ENCODE peak calls at places on chromosomes 3 and 15, in six cellular contexts. One of them, this sample, is unnamed.

GRCh38 chr3:51384145-51384729 is 854 bp upstream of the MANF start:
- DNase-seq in GM12878: no peak
- DNase-seq in HepG2: no peak
- DNase-seq in H1: peak; percentile 62
- DNase-seq in GM12892: peak; percentile 47
- DNase-seq in K562: no peak
- DNase-seq in this sample: no peak

GRCh38 chr3:50264964-50265485 is 3.9 kb upstream of the SEMA3B start:
- DNase-seq in GM12878: no peak
- DNase-seq in HepG2: no peak
- DNase-seq in H1: no peak
- DNase-seq in GM12892: no peak
- DNase-seq in K562: no peak
- DNase-seq in this sample: no peak

GRCh38 chr3:99921986-99922385 is 104.3 kb downstream of the CMSS1 start:
- DNase-seq in GM12878: no peak
- DNase-seq in HepG2: no peak
- DNase-seq in H1: no peak
- DNase-seq in GM12892: no peak
- DNase-seq in K562: no peak
- DNase-seq in this sample: no peak

GRCh38 chr3:149020839-149021252 is 29.5 kb downstream of the GYG1 start:
- DNase-seq in GM12878: no peak
- DNase-seq in HepG2: no peak
- DNase-seq in H1: no peak
- DNase-seq in GM12892: no peak
- DNase-seq in K562: no peak
- DNase-seq in this sample: no peak

GRCh38 chr15:52143862-52144261 is 31.3 kb upstream of the BCL2L10 start:
- DNase-seq in GM12878: no peak
- DNase-seq in HepG2: peak; percentile 63
- DNase-seq in H1: no peak
- DNase-seq in GM12892: no peak
- DNase-seq in K562: peak; percentile 22
- DNase-seq in this sample: no peak

GRCh38 chr3:177948716-177949422 is 587.4 kb upstream of the KCNMB2 start:
- DNase-seq in GM12878: no peak
- DNase-seq in HepG2: no peak
- DNase-seq in H1: no peak
- DNase-seq in GM12892: no peak
- DNase-seq in K562: no peak
- DNase-seq in this sample: no peak

GRCh38 chr15:82875411-82876003 is 66.1 kb downstream of the WHAMM start:
- DNase-seq in GM12878: no peak
- DNase-seq in HepG2: no peak
- DNase-seq in H1: no peak
- DNase-seq in GM12892: no peak
- DNase-seq in K562: no peak
- DNase-seq in this sample: no peak

GRCh38 chr3:127858477-127858876 is 36.2 kb upstream of the MGLL start:
- DNase-seq in GM12878: no peak
- DNase-seq in HepG2: no peak
- DNase-seq in H1: peak; percentile 36
- DNase-seq in GM12892: no peak
- DNase-seq in K562: no peak
- DNase-seq in this sample: no peak

GRCh38 chr15:41495736-41496599 is 2.3 kb downstream of the ITPKA start:
- DNase-seq in GM12878: no peak
- DNase-seq in HepG2: peak; percentile 83
- DNase-seq in H1: peak; percentile 83
- DNase-seq in GM12892: no peak
- DNase-seq in K562: peak; percentile 64
- DNase-seq in this sample: no peak

GRCh38 chr3:150738688-150739087 is 24.3 kb downstream of the SIAH2 start:
- DNase-seq in GM12878: no peak
- DNase-seq in HepG2: no peak
- DNase-seq in H1: no peak
- DNase-seq in GM12892: no peak
- DNase-seq in K562: no peak
- DNase-seq in this sample: no peak

GRCh38 chr3:188706176-188706575 is 465.6 kb upstream of the TPRG1 start:
- DNase-seq in GM12878: no peak
- DNase-seq in HepG2: no peak
- DNase-seq in H1: no peak
- DNase-seq in GM12892: no peak
- DNase-seq in K562: no peak
- DNase-seq in this sample: no peak

GRCh38 chr3:189664311-189664710 is 33.1 kb downstream of the TP63 start:
- DNase-seq in GM12878: no peak
- DNase-seq in HepG2: no peak
- DNase-seq in H1: no peak
- DNase-seq in GM12892: no peak
- DNase-seq in K562: no peak
- DNase-seq in this sample: no peak

GRCh38 chr15:70741677-70742293 is 21.6 kb downstream of the UACA start:
- DNase-seq in GM12878: no peak
- DNase-seq in HepG2: peak; percentile 37
- DNase-seq in H1: no peak
- DNase-seq in GM12892: no peak
- DNase-seq in K562: no peak
- DNase-seq in this sample: no peak

GRCh38 chr3:4245671-4246070 is 57.5 kb upstream of the SETMAR start:
- DNase-seq in GM12878: no peak
- DNase-seq in HepG2: peak; percentile 15
- DNase-seq in H1: peak; percentile 46
- DNase-seq in GM12892: no peak
- DNase-seq in K562: no peak
- DNase-seq in this sample: no peak

GRCh38 chr3:191260431-191261303 is 61.6 kb downstream of the OSTN start:
- DNase-seq in GM12878: no peak
- DNase-seq in HepG2: no peak
- DNase-seq in H1: no peak
- DNase-seq in GM12892: no peak
- DNase-seq in K562: no peak
- DNase-seq in this sample: no peak

GRCh38 chr3:130905551-130905950 is 11.7 kb downstream of the ATP2C1 start:
- DNase-seq in GM12878: no peak
- DNase-seq in HepG2: no peak
- DNase-seq in H1: no peak
- DNase-seq in GM12892: no peak
- DNase-seq in K562: no peak
- DNase-seq in this sample: no peak

GRCh38 chr3:96863129-96863740 is 48.8 kb downstream of the EPHA6 start:
- DNase-seq in GM12878: no peak
- DNase-seq in HepG2: peak; percentile 28
- DNase-seq in H1: peak; percentile 51
- DNase-seq in GM12892: no peak
- DNase-seq in K562: no peak
- DNase-seq in this sample: no peak

GRCh38 chr15:57866149-57866736 is 159.7 kb downstream of the POLR2M start:
- DNase-seq in GM12878: no peak
- DNase-seq in HepG2: peak; percentile 56
- DNase-seq in H1: peak; percentile 87
- DNase-seq in GM12892: peak; percentile 7
- DNase-seq in K562: peak; percentile 48
- DNase-seq in this sample: peak; percentile 3

GRCh38 chr3:66428733-66429132 is 72.1 kb downstream of the LRIG1 start:
- DNase-seq in GM12878: no peak
- DNase-seq in HepG2: no peak
- DNase-seq in H1: no peak
- DNase-seq in GM12892: no peak
- DNase-seq in K562: no peak
- DNase-seq in this sample: no peak

GRCh38 chr3:42533161-42533897 is 30.9 kb downstream of the VIPR1 start:
- DNase-seq in GM12878: no peak
- DNase-seq in HepG2: no peak
- DNase-seq in H1: no peak
- DNase-seq in GM12892: no peak
- DNase-seq in K562: no peak
- DNase-seq in this sample: no peak

GRCh38 chr3:111210866-111211564 is 139.4 kb downstream of the NECTIN3 start:
- DNase-seq in GM12878: no peak
- DNase-seq in HepG2: no peak
- DNase-seq in H1: no peak
- DNase-seq in GM12892: no peak
- DNase-seq in K562: no peak
- DNase-seq in this sample: no peak

GRCh38 chr3:101851072-101851471 is 1.8 kb downstream of the NFKBIZ start:
- DNase-seq in GM12878: no peak
- DNase-seq in HepG2: no peak
- DNase-seq in H1: no peak
- DNase-seq in GM12892: no peak
- DNase-seq in K562: no peak
- DNase-seq in this sample: no peak

GRCh38 chr3:18656410-18656809 is 231.3 kb upstream of the SATB1 start:
- DNase-seq in GM12878: no peak
- DNase-seq in HepG2: no peak
- DNase-seq in H1: no peak
- DNase-seq in GM12892: no peak
- DNase-seq in K562: no peak
- DNase-seq in this sample: no peak

GRCh38 chr3:193548406-193548805 is 6.3 kb downstream of the ATP13A4 start:
- DNase-seq in GM12878: no peak
- DNase-seq in HepG2: no peak
- DNase-seq in H1: no peak
- DNase-seq in GM12892: no peak
- DNase-seq in K562: no peak
- DNase-seq in this sample: no peak

GRCh38 chr3:167350245-167350862 is 29.7 kb downstream of the ZBBX start:
- DNase-seq in GM12878: no peak
- DNase-seq in HepG2: peak; percentile 5
- DNase-seq in H1: no peak
- DNase-seq in GM12892: no peak
- DNase-seq in K562: no peak
- DNase-seq in this sample: no peak

GRCh38 chr3:186953011-186953487 is 22.7 kb downstream of the ST6GAL1 start:
- DNase-seq in GM12878: no peak
- DNase-seq in HepG2: no peak
- DNase-seq in H1: no peak
- DNase-seq in GM12892: no peak
- DNase-seq in K562: no peak
- DNase-seq in this sample: no peak

GRCh38 chr15:73757571-73757970 is 4.4 kb upstream of the INSYN1 start:
- DNase-seq in GM12878: no peak
- DNase-seq in HepG2: no peak
- DNase-seq in H1: no peak
- DNase-seq in GM12892: no peak
- DNase-seq in K562: no peak
- DNase-seq in this sample: no peak

GRCh38 chr3:135078283-135078682 is 283.2 kb downstream of the EPHB1 start:
- DNase-seq in GM12878: no peak
- DNase-seq in HepG2: no peak
- DNase-seq in H1: no peak
- DNase-seq in GM12892: no peak
- DNase-seq in K562: no peak
- DNase-seq in this sample: no peak

GRCh38 chr3:189316296-189317019 is 144.7 kb downstream of the TPRG1 start:
- DNase-seq in GM12878: no peak
- DNase-seq in HepG2: peak; percentile 3
- DNase-seq in H1: no peak
- DNase-seq in GM12892: no peak
- DNase-seq in K562: no peak
- DNase-seq in this sample: no peak

GRCh38 chr15:95770191-95770590 is 560.3 kb upstream of the NR2F2 start:
- DNase-seq in GM12878: no peak
- DNase-seq in HepG2: no peak
- DNase-seq in H1: no peak
- DNase-seq in GM12892: no peak
- DNase-seq in K562: no peak
- DNase-seq in this sample: no peak
- TF ChIP-seq TAF1 in GM12878: no peak
- TF ChIP-seq TAF1 in HepG2: no peak
- TF ChIP-seq TAF1 in H1: no peak
- TF ChIP-seq TAF1 in GM12892: no peak
- TF ChIP-seq TAF1 in K562: no peak
- TF ChIP-seq TAF1 in this sample: no peak

DNA sequence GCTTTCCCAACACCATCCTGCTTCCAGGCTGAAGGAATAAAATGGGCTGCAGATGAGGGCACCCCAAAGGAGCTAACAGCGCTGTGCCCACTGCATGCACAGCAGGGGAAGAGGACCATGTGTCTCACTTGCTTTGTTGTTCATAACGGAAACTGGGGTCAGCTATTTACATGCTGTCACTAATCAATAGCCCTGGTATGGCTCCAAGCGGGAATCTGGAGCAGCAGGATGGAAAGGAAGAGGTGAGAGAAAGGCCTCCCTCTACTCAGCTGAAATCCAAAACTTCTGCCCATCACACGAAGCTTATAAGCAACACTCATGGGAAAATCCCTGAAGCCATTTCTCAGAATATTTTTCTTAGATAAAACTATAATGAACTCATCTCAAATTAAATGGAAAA is 67.4 kb downstream of the TBC1D2B start:
- DNase-seq in GM12878: no peak
- DNase-seq in HepG2: no peak
- DNase-seq in H1: no peak
- DNase-seq in GM12892: no peak
- DNase-seq in K562: no peak
- DNase-seq in this sample: no peak
- TF ChIP-seq POLR2A in GM12878: no peak
- TF ChIP-seq POLR2A in HepG2: no peak
- TF ChIP-seq POLR2A in H1: no peak
- TF ChIP-seq POLR2A in GM12892: no peak
- TF ChIP-seq POLR2A in K562: no peak
- TF ChIP-seq POLR2A in this sample: no peak

DNA sequence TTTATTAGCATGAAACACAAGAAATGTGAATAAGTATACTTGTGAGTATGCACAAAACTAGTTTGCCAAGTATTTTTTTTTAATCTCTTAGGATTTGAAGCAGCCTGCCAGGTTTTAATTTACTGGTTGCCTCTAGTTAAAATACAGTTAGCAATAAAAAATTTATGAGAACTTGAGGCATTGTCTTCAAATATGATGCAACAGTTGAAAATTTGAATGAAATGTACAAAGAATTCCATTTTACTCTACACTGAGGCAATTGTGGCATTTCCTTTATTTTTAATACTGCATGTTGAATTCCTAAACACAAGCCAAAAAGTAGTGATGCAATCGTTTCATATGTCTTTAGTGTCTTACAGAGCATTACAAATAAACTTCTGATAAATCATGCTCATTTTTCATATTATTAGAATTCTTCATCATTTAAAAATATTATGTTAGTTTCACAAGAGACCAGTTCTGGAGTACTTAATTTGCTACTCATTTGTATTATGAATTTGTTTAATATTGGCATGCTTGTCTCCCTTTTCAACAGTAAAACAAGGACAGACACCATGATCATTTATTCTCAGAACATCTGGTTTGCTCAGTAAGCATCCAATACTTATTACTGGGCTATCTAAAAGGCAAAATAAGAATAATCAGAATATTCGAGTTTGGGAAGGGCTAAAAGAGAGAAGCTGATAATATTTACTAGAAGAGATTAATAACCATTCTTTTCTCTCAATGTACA is 124.9 kb upstream of the PTX3 start:
- DNase-seq in GM12878: no peak
- DNase-seq in HepG2: no peak
- DNase-seq in H1: no peak
- DNase-seq in GM12892: no peak
- DNase-seq in K562: no peak
- DNase-seq in this sample: no peak
- TF ChIP-seq POLR2AphosphoS5 in GM12878: no peak
- TF ChIP-seq POLR2AphosphoS5 in HepG2: no peak
- TF ChIP-seq POLR2AphosphoS5 in H1: no peak
- TF ChIP-seq POLR2AphosphoS5 in GM12892: no peak
- TF ChIP-seq POLR2AphosphoS5 in K562: no peak
- TF ChIP-seq POLR2AphosphoS5 in this sample: no peak

GRCh38 chr3:184332370-184333090 is 4.9 kb upstream of the FAM131A start:
- DNase-seq in GM12878: no peak
- DNase-seq in HepG2: no peak
- DNase-seq in H1: no peak
- DNase-seq in GM12892: no peak
- DNase-seq in K562: no peak
- DNase-seq in this sample: no peak
- TF ChIP-seq TAF1 in GM12878: no peak
- TF ChIP-seq TAF1 in HepG2: no peak
- TF ChIP-seq TAF1 in H1: no peak
- TF ChIP-seq TAF1 in GM12892: no peak
- TF ChIP-seq TAF1 in K562: no peak
- TF ChIP-seq TAF1 in this sample: no peak

This sample was measured in GM12891.